ENCODE peak calls at places on chromosomes 6 and 20, in nine cellular contexts. M is breast epithelium; T is CD8-positive, alpha-beta memory T cell; L is A673; A is left lung; C is heart right ventricle; J is uterus; X is tibial artery; S is left ventricle myocardium inferior. N is an unnamed sample. For H3K36me3, the result is how much of the 10 kb centered on the place peaks cover.

GRCh38 chr6:85405175-85405852 is 44.6 kb upstream of the NT5E start:
- DNase-seq in L (no peak), S (no peak), T (no peak), A (no peak), J (no peak), M (no peak), X (no peak), C (no peak), N (no peak)

GRCh38 chr6:158211273-158212055 is 43.3 kb downstream of the GTF2H5 start:
- DNase-seq in A (no peak), S (no peak), T (no peak), J (no peak), L (no peak), X (no peak), M (no peak), C (no peak), N (no peak)

GRCh38 chr6:122012576-122012975 is 386.9 kb upstream of the HSF2 start:
- DNase-seq in M (no peak), S (no peak), A (no peak), C (no peak), T (no peak), J (no peak), X (no peak), L (no peak), N (no peak)

GRCh38 chr6:44661221-44661609 is 273.7 kb downstream of the CDC5L start:
- DNase-seq in X (no peak), L (no peak), J (no peak), T (no peak), A (no peak), S (no peak), C (no peak), M (peak), N (no peak)

GRCh38 chr20:53743607-53744260 is 150.1 kb upstream of the ZNF217 start:
- DNase-seq in C (no peak), T (no peak), X (no peak), A (no peak), J (no peak), L (no peak), S (no peak), M (no peak), N (no peak)

GRCh38 chr6:17473554-17473953 is 80.2 kb downstream of the CAP2 start:
- DNase-seq in X (no peak), M (no peak), L (no peak), S (no peak), A (no peak), T (no peak), C (no peak), J (no peak), N (no peak)

GRCh38 chr20:17758010-17758409 is 58.2 kb downstream of the BANF2 start:
- DNase-seq in S (no peak), A (no peak), J (no peak), L (no peak), M (no peak), T (no peak), C (no peak), X (no peak), N (no peak)

GRCh38 chr20:58621906-58622548 is 29.1 kb upstream of the STX16 start:
- DNase-seq in M (no peak), L (no peak), J (no peak), S (no peak), A (no peak), X (no peak), T (no peak), C (no peak), N (no peak)

GRCh38 chr20:44069203-44069931 is 117.6 kb downstream of the JPH2 start:
- DNase-seq in X (no peak), J (no peak), A (peak), C (no peak), M (peak), T (peak), S (no peak), L (no peak), N (no peak)

GRCh38 chr20:24962510-24962909 is 13.4 kb downstream of the CST7 start:
- DNase-seq in S (no peak), A (no peak), X (no peak), J (no peak), L (no peak), C (no peak), T (no peak), M (no peak), N (no peak)

GRCh38 chr6:52155791-52156576 is 30.2 kb upstream of the IL17A start:
- DNase-seq in T (no peak), S (no peak), M (no peak), J (no peak), C (no peak), X (no peak), L (no peak), A (no peak), N (no peak)

GRCh38 chr6:73774311-73774766 is 78.3 kb downstream of the CD109 start:
- DNase-seq in S (peak), C (peak), L (peak), M (no peak), T (no peak), X (peak), A (no peak), J (peak), N (no peak)

GRCh38 chr6:166512567-166512966 is 73.9 kb downstream of the RAMACL start:
- DNase-seq in S (no peak), J (no peak), X (peak), A (no peak), M (no peak), C (no peak), L (no peak), T (peak), N (no peak)

DNA sequence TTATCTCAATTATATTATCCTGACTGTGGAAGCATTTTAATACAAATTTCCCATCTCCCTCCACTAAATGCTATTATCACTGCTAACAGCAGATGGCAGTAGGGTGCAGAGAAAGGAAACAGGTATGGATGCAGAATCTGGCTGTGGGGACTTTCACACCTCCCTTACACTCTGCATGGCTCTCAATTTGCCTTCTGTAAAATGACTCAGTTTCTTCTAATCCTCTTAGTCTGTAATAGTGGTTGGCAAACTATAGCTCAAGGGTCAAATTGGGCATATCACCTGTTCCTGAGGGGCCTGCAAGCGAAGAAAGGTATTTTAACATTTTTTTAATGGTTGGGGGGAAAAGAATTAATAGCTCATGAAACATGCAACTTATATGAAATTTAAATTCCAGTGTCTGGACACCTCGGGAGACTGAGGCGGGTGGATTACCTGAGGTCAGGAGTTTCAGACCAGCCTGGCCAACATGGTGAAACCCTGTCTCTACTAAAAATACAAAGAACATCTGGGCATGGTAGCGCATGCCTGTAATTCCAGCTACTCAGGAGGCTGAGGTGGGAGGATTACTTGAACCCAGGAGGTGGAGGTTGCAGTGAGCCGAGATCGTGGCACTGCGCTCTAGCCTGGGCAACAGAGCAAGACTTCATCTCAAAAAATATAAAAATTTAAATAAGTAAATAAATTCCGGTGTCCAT is 83.5 kb downstream of the ZMYND8 start:
- DNase-seq in J (no peak), A (no peak), C (no peak), S (no peak), L (peak), X (peak), T (no peak), M (no peak), N (no peak)
- H3K36me3 ChIP-seq in J (under half), A (half or more), C (under half), S (under half), L (under half), X (under half), T (under half), M (under half), N (under half)

GRCh38 chr6:42047790-42048405 is 2.4 kb upstream of the TAF8 start:
- DNase-seq in A (no peak), C (no peak), L (no peak), M (peak), S (no peak), J (no peak), T (no peak), X (no peak), N (no peak)

GRCh38 chr6:42045538-42046460 is 4.5 kb upstream of the TAF8 start:
- DNase-seq in C (peak), J (peak), M (peak), T (peak), A (peak), L (peak), S (peak), X (peak), N (peak)

GRCh38 chr6:42046491-42047219 is 3.7 kb upstream of the TAF8 start:
- DNase-seq in S (no peak), T (no peak), A (no peak), M (no peak), L (no peak), C (no peak), X (no peak), J (no peak), N (no peak)

GRCh38 chr6:42049116-42049809 is 1.1 kb upstream of the TAF8 start:
- DNase-seq in T (no peak), S (no peak), L (no peak), C (peak), J (peak), A (no peak), X (no peak), M (peak), N (no peak)

GRCh38 chr6:42047220-42047590 is 3.1 kb upstream of the TAF8 start:
- DNase-seq in J (no peak), M (no peak), S (no peak), X (no peak), T (no peak), A (no peak), L (no peak), C (no peak), N (no peak)
- H3K4me3 ChIP-seq in J (peak), M (peak), S (peak), X (peak), T (peak), A (peak), L (no peak), C (peak), N (peak)

GRCh38 chr6:31842056-31842455 is 14.5 kb downstream of the HSPA1B start:
- DNase-seq in A (no peak), M (no peak), C (no peak), T (no peak), X (no peak), S (no peak), J (no peak), L (no peak), N (no peak)
- H3K36me3 ChIP-seq in A (half or more), M (under half), C (under half), T (under half), X (half or more), S (under half), J (under half), L (under half), N (under half)

DNA sequence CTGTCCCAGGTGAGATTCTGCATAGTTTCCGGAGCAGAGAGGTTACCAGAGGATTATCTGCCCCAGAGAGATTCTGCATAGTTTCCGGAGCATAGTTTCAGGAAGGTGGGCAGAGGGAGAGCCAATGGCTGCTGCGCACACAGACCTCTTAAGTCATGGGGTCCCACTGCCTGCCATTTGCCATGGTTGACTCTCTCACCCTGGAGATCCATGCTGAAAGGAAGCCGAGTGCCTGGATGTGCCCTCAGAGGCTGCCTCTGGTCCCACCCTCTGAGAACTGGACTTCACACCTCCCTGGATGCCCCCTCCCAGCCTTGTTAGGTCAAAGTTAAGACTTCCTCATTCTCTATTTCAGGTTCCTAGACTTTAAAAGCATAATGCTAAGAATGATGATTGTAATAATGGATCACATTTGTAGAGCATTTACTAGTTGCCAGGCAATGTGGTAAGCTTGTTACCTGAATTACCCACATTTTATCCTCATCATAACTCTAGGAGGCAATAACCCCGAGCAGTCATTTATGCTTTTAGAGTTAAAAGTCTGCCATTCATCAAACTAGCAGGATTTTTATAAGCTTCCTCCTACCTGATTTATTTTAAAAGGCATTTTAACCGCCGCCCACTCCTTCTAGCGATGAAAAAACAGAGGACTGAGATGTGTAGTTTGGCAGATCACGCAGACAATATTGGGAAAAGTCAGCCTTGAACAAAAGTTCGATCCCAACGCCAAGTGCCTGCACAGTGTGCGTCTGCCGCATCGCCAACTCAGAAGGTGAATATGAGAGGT is 11.9 kb downstream of the SERPINB9 start:
- DNase-seq in X (no peak), L (no peak), A (no peak), S (no peak), J (no peak), T (no peak), C (no peak), M (no peak), N (no peak)
- H3K4me3 ChIP-seq in X (no peak), L (no peak), A (no peak), S (no peak), J (no peak), T (peak), C (no peak), M (no peak), N (no peak)

DNA sequence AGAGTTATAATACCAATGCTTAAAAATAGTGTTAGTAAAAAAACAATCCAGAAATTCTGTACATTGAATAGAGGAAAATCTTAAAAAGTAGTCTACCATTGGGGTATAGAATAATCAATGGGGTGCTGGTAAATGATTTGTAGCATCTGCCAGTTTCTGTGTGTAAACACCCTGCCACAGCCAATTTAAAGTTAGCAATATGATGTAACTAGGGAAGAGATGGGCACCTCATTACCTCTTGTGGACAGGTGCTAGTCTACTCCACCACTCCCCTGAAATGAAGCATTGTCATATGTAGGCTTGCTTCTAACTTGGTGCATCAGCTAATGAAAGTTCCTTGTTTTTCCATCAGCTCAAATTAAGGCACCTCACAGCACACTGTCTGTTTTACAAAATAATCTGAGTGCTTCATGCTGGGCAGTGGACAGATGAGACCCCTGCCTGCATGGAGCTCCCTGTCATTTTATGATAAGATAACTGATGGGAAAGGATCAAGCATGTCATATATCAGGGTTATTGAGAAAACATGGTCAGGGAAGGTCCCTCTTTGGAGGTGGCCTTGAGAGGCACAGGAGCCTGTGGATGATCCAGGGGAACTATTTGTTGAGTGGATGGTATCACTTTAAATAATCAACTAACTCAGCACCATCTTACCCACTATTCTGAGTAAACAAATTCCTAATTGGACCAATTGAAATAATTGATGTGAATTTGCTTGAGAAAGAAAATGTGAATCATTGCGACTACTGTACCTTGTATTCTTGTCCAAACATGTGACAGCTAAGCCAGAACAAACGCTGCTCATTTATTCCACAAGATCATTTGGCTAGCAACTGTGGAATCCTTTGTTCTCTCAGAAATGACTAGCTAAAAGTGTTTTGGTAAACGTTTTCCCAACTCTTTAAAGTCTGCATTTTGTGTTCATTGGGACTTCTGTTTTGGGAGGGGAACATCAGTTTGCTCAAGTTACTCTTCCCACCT is 45.9 kb upstream of the CSE1L start:
- DNase-seq in T (no peak), X (no peak), L (no peak), A (no peak), C (no peak), S (no peak), M (no peak), J (no peak), N (no peak)
- H3K36me3 ChIP-seq in T (under half), X (half or more), L (under half), A (half or more), C (under half), S (half or more), M (under half), J (under half), N (half or more)

GRCh38 chr6:38281131-38281530 is 358.6 kb downstream of the BTBD9 start:
- DNase-seq in A (no peak), L (peak), T (no peak), C (no peak), X (no peak), M (no peak), S (no peak), J (no peak), N (no peak)
- H3K4me3 ChIP-seq in A (no peak), L (no peak), T (no peak), C (no peak), X (no peak), M (no peak), S (no peak), J (no peak), N (no peak)

DNA sequence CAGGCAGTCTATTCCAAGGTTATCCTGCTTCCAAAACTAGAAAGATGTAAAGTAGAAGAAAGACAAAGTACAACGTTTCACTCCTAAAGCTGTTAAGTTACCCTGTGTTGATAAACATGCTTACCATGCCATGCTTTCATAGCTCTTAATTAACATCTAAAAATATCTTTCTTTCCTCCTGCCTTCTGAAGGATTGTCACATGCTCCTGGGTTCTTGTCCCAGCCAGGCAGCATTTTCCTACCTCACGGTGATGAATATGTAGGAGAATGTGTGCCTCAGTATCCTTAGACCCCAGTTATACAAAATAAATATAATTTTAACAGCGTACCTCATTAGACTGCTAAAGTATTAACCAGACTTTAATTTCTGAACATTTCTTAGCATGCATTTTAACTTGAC is 344.6 kb downstream of the SYNE1 start:
- DNase-seq in T (no peak), J (no peak), C (no peak), X (no peak), S (no peak), A (no peak), L (no peak), M (no peak), N (no peak)
- H3K36me3 ChIP-seq in T (under half), J (under half), C (under half), X (half or more), S (half or more), A (half or more), L (under half), M (under half), N (half or more)

GRCh38 chr6:105459884-105460283 is 57.0 kb upstream of the PREP start:
- DNase-seq in X (no peak), A (no peak), S (no peak), C (no peak), M (no peak), L (peak), T (no peak), J (no peak), N (no peak)
- H3K4me3 ChIP-seq in X (no peak), A (no peak), S (no peak), C (no peak), M (no peak), L (no peak), T (no peak), J (no peak), N (no peak)